ENCODE peak calls at places on chromosomes 6 and 20, in four cellular contexts. One of them, this sample, is unnamed.

GRCh38 chr20:3896853-3897252 is 7.7 kb downstream of the PANK2 start:
- DNase-seq in choroid plexus epithelial cell: no peak
- DNase-seq in AG10803: no peak
- DNase-seq in ascending aorta: no peak
- DNase-seq in this sample: no peak

GRCh38 chr6:7193122-7193521 is 85.4 kb downstream of the RREB1 start:
- DNase-seq in choroid plexus epithelial cell: no peak
- DNase-seq in AG10803: no peak
- DNase-seq in ascending aorta: no peak
- DNase-seq in this sample: no peak

GRCh38 chr6:33014841-33015634 is 5.6 kb upstream of the HLA-DOA start:
- DNase-seq in choroid plexus epithelial cell: peak
- DNase-seq in AG10803: peak
- DNase-seq in ascending aorta: no peak
- DNase-seq in this sample: peak

GRCh38 chr6:32839356-32839755 is 817 bp upstream of the TAP2 start:
- DNase-seq in choroid plexus epithelial cell: no peak
- DNase-seq in AG10803: no peak
- DNase-seq in ascending aorta: no peak
- DNase-seq in this sample: no peak

GRCh38 chr20:32091888-32092346 is 17.6 kb upstream of the TM9SF4 start:
- DNase-seq in choroid plexus epithelial cell: peak
- DNase-seq in AG10803: peak
- DNase-seq in ascending aorta: peak
- DNase-seq in this sample: peak

GRCh38 chr20:1491891-1492642 is 847 bp upstream of the SIRPB2 start:
- DNase-seq in choroid plexus epithelial cell: no peak
- DNase-seq in AG10803: no peak
- DNase-seq in ascending aorta: no peak
- DNase-seq in this sample: no peak

GRCh38 chr6:166624275-166624674 is 2.8 kb downstream of the RPS6KA2 start:
- DNase-seq in choroid plexus epithelial cell: peak
- DNase-seq in AG10803: peak
- DNase-seq in ascending aorta: peak
- DNase-seq in this sample: peak

GRCh38 chr6:85460951-85461805 is 11.3 kb downstream of the NT5E start:
- DNase-seq in choroid plexus epithelial cell: peak
- DNase-seq in AG10803: peak
- DNase-seq in ascending aorta: no peak
- DNase-seq in this sample: peak

GRCh38 chr6:53524455-53524815 is 20.5 kb downstream of the GCLC start:
- DNase-seq in choroid plexus epithelial cell: peak
- DNase-seq in AG10803: peak
- DNase-seq in ascending aorta: no peak
- DNase-seq in this sample: peak

GRCh38 chr6:52663935-52664184 is 7.1 kb upstream of the TMEM14A start:
- DNase-seq in choroid plexus epithelial cell: no peak
- DNase-seq in AG10803: no peak
- DNase-seq in ascending aorta: no peak
- DNase-seq in this sample: no peak

GRCh38 chr20:57398901-57399535 is 7.8 kb downstream of the RBM38 start:
- DNase-seq in choroid plexus epithelial cell: no peak
- DNase-seq in AG10803: no peak
- DNase-seq in ascending aorta: no peak
- DNase-seq in this sample: no peak

GRCh38 chr6:160949531-160949930 is 42.0 kb upstream of the MAP3K4 start:
- DNase-seq in choroid plexus epithelial cell: no peak
- DNase-seq in AG10803: no peak
- DNase-seq in ascending aorta: no peak
- DNase-seq in this sample: no peak

GRCh38 chr6:4941782-4942672 is 61.8 kb downstream of the RPP40 start:
- DNase-seq in choroid plexus epithelial cell: peak
- DNase-seq in AG10803: peak
- DNase-seq in ascending aorta: no peak
- DNase-seq in this sample: peak

GRCh38 chr20:36408219-36408618 is 102.1 kb downstream of the DLGAP4 start:
- DNase-seq in choroid plexus epithelial cell: peak
- DNase-seq in AG10803: peak
- DNase-seq in ascending aorta: no peak
- DNase-seq in this sample: peak

GRCh38 chr20:4708036-4708435 is 13.7 kb upstream of the PRND start:
- DNase-seq in choroid plexus epithelial cell: no peak
- DNase-seq in AG10803: no peak
- DNase-seq in ascending aorta: peak
- DNase-seq in this sample: no peak

GRCh38 chr6:79570802-79571367 is 33.7 kb upstream of the LCA5 start:
- DNase-seq in choroid plexus epithelial cell: peak
- DNase-seq in AG10803: peak
- DNase-seq in ascending aorta: no peak
- DNase-seq in this sample: peak

GRCh38 chr20:2707353-2708072 is 14.9 kb downstream of the EBF4 start:
- DNase-seq in choroid plexus epithelial cell: no peak
- DNase-seq in AG10803: no peak
- DNase-seq in ascending aorta: no peak
- DNase-seq in this sample: no peak

GRCh38 chr20:17888044-17888443 is 80.5 kb downstream of the SNX5 start:
- DNase-seq in choroid plexus epithelial cell: no peak
- DNase-seq in AG10803: no peak
- DNase-seq in ascending aorta: no peak
- DNase-seq in this sample: no peak

GRCh38 chr6:158158748-158159147 is 9.3 kb downstream of the SERAC1 start:
- DNase-seq in choroid plexus epithelial cell: no peak
- DNase-seq in AG10803: peak
- DNase-seq in ascending aorta: no peak
- DNase-seq in this sample: peak

DNA sequence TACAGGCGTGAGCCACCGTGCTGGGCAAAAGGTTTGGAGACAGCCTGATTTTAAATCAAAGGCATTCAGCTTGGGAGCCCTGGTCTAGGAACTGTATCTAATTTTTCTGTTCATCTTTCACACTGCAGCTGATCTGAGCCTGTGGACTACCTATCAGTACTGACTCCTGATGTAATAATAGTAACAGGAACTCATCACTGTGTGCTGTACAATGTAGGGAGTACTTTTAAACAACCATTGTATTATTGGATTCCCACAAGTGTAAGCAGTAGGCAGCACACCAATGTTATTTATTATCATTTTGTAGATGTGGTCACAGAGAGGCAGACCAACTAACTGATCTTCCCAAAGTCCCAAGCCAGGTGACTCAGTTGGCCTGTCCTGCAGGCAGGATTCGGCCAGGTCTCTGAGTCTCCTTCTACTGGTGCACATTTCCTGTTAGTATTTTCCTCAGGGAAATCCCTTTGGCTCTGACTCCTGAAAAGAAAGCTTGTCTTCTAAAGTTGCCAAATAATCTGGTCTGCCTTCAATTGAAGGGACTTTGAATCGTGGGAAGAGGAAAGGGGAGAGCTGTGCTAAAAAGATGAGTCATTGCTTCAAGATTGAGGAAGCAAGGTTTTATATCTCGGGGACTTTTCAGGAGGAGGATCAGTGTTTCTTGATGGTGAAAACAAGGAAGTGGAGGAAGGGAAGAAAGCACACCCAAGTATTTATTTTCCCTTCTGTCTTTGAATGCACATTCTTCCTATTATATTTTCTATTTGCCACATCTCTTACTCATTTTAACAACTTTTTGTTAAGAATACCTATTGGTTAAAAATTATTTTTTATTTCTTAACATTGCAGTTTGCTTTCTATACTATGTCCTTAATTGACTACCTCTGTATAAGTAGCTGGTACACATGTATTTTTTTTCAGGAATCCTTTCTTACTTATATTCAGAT is 14.6 kb upstream of the IFNGR1 start:
- DNase-seq in choroid plexus epithelial cell: peak
- DNase-seq in AG10803: peak
- DNase-seq in ascending aorta: peak
- DNase-seq in this sample: peak
- H3K4me3 ChIP-seq in choroid plexus epithelial cell: no peak
- H3K4me3 ChIP-seq in AG10803: no peak
- H3K4me3 ChIP-seq in ascending aorta: no peak
- H3K4me3 ChIP-seq in this sample: no peak

GRCh38 chr6:170443151-170443662 is 109.9 kb downstream of the PSMB1 start:
- DNase-seq in choroid plexus epithelial cell: no peak
- DNase-seq in AG10803: no peak
- DNase-seq in ascending aorta: peak
- DNase-seq in this sample: no peak
- TF ChIP-seq CTCF in choroid plexus epithelial cell: peak
- TF ChIP-seq CTCF in AG10803: no peak
- TF ChIP-seq CTCF in ascending aorta: no peak
- TF ChIP-seq CTCF in this sample: no peak

DNA sequence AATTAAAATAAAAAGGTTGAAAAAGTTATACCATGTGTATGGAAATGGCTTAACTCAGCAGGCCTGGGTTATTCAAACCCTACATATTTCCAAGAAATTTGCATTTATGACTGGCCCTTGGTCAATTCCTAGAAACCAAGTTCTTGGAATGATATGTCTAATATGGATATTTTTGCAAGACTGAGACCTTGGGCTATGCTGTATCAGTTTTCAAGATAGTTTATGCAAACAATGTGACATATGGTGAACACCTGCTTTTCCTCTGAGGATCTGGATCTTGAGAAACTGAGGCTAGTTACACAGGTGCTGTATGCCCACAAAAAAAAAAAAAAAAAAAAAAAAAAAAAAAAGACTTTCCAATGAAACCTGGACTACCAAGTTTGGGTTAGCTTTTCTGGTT is 536.9 kb upstream of the HS3ST5 start:
- DNase-seq in choroid plexus epithelial cell: no peak
- DNase-seq in AG10803: no peak
- DNase-seq in ascending aorta: no peak
- DNase-seq in this sample: no peak
- H3K4me3 ChIP-seq in choroid plexus epithelial cell: no peak
- H3K4me3 ChIP-seq in AG10803: no peak
- H3K4me3 ChIP-seq in ascending aorta: no peak
- H3K4me3 ChIP-seq in this sample: no peak

GRCh38 chr6:45637611-45638257 is 260.0 kb upstream of the SUPT3H start:
- DNase-seq in choroid plexus epithelial cell: peak
- DNase-seq in AG10803: no peak
- DNase-seq in ascending aorta: peak
- DNase-seq in this sample: no peak
- TF ChIP-seq CTCF in choroid plexus epithelial cell: no peak
- TF ChIP-seq CTCF in AG10803: no peak
- TF ChIP-seq CTCF in ascending aorta: no peak
- TF ChIP-seq CTCF in this sample: no peak

GRCh38 chr20:12358655-12359009 is 440.9 kb downstream of the BTBD3 start:
- DNase-seq in choroid plexus epithelial cell: peak
- DNase-seq in AG10803: no peak
- DNase-seq in ascending aorta: no peak
- DNase-seq in this sample: no peak

GRCh38 chr20:12354725-12355124 is 437.0 kb downstream of the BTBD3 start:
- DNase-seq in choroid plexus epithelial cell: no peak
- DNase-seq in AG10803: no peak
- DNase-seq in ascending aorta: no peak
- DNase-seq in this sample: no peak

GRCh38 chr20:12358006-12358654 is 440.4 kb downstream of the BTBD3 start:
- DNase-seq in choroid plexus epithelial cell: peak
- DNase-seq in AG10803: no peak
- DNase-seq in ascending aorta: no peak
- DNase-seq in this sample: peak

GRCh38 chr20:12355185-12355584 is 437.5 kb downstream of the BTBD3 start:
- DNase-seq in choroid plexus epithelial cell: no peak
- DNase-seq in AG10803: no peak
- DNase-seq in ascending aorta: no peak
- DNase-seq in this sample: no peak
- H3K4me3 ChIP-seq in choroid plexus epithelial cell: no peak
- H3K4me3 ChIP-seq in AG10803: no peak
- H3K4me3 ChIP-seq in ascending aorta: no peak
- H3K4me3 ChIP-seq in this sample: no peak

DNA sequence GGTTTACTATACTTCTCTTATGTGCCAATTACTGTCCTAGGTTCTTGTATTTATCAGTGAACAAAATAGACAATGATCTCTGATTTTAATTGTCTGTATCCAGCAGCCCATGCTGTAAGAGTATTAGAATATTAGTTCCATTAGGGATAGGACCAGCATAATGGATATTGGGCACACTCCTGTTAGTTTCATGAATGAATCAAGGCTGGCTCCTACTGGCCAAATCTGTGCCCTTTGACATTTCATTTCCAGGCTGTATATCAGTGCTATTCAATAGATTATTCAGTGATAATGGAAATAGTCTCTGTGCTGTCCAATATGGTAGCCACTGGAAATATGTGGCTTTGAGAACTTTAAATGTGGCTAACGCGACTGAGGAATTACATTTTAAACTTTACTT is 1007.9 kb upstream of the FLRT3 start:
- DNase-seq in choroid plexus epithelial cell: no peak
- DNase-seq in AG10803: no peak
- DNase-seq in ascending aorta: no peak
- DNase-seq in this sample: no peak
- TF ChIP-seq CTCF in choroid plexus epithelial cell: no peak
- TF ChIP-seq CTCF in AG10803: no peak
- TF ChIP-seq CTCF in ascending aorta: no peak
- TF ChIP-seq CTCF in this sample: no peak